ENCODE peak calls at places on chromosomes 12 and 14, in ten cellular contexts. M, K, D, G, B, T, S, Q, J and Z are unnamed samples.

GRCh38 chr12:106986135-106986534 is 811 bp downstream of the MTERF2 start:
- DNase-seq in G (no peak), S (no peak), T (no peak), J (no peak), K (no peak), Q (no peak), M (no peak), D (no peak), B (no peak), Z (no peak)

GRCh38 chr14:56202256-56202655 is 84.0 kb downstream of the PELI2 start:
- DNase-seq in S (no peak), G (no peak), M (no peak), J (no peak), K (no peak), D (no peak), Q (no peak), B (no peak), T (no peak), Z (no peak)

GRCh38 chr14:48325486-48325885 is 650.1 kb upstream of the MDGA2 start:
- DNase-seq in M (no peak), S (no peak), K (no peak), B (no peak), Q (no peak), T (no peak), J (no peak), G (no peak), D (no peak), Z (no peak)

GRCh38 chr12:119206348-119207075 is 27.8 kb downstream of the HSPB8 start:
- DNase-seq in K (no peak), Q (no peak), G (no peak), S (no peak), D (no peak), B (no peak), T (no peak), M (no peak), J (no peak), Z (no peak)

GRCh38 chr12:78087363-78087675 is 256.6 kb downstream of the NAV3 start:
- DNase-seq in S (no peak), D (no peak), K (no peak), Q (no peak), T (no peak), J (no peak), M (no peak), B (no peak), G (no peak), Z (no peak)

GRCh38 chr12:49332441-49332861 is 4.5 kb downstream of the C1QL4 start:
- DNase-seq in J (no peak), M (no peak), D (no peak), K (peak; percentile 13), S (no peak), T (no peak), G (no peak), B (peak; percentile 53), Q (no peak), Z (no peak)

GRCh38 chr12:9741726-9742125 is 8.8 kb upstream of the CLECL1 start:
- DNase-seq in G (no peak), Q (peak; percentile 80), M (peak; percentile 67), J (no peak), B (no peak), T (no peak), D (no peak), K (no peak), S (no peak), Z (no peak)

GRCh38 chr12:93908846-93909592 is 231.8 kb downstream of the CRADD start:
- DNase-seq in K (no peak), Q (no peak), B (no peak), T (peak; percentile 34), M (peak; percentile 51), D (no peak), S (no peak), G (no peak), J (no peak), Z (no peak)

GRCh38 chr12:68231229-68231628 is 5.6 kb upstream of the IL26 start:
- DNase-seq in G (no peak), J (no peak), Q (no peak), S (no peak), M (no peak), B (no peak), T (no peak), K (no peak), D (no peak), Z (no peak)

GRCh38 chr12:62767506-62767905 is 167.4 kb downstream of the PPM1H start:
- DNase-seq in D (no peak), K (no peak), T (no peak), J (no peak), G (no peak), B (no peak), Q (no peak), M (no peak), S (no peak), Z (no peak)

DNA sequence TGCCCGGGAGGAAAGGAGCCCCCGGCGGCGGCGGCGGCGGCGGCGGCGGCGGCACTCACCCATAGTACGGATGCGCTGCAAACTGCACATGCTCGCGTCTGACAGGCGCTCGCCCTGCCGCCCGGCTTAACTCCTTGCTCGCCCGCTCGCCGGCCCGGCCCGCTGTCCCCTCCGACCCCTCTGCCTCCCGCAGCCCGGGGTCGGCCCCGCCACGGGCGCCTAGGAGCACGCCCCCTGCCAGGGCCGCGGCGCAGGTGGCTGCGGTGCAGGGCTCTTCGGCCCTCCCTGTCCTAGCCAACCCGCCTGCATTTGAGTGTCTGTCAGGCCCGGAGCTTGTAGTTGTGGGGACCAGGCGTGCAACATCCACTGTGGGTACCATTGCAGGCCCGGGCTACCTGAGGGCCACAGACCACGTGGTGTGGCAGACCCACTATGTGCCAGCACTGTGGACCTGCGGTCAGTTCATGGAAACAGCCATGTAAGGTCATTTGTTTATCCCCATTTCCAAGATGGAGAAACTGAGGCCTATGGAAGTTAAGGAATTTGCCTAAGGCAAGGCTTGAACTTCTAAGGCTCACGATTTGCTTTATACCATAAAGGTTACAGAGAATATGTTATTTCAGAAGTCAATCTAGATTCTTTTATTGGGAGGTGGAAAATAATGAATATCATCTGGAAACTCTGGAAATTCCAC is 17.6 kb upstream of the PLEKHH1 start:
- DNase-seq in M (no peak), T (peak; percentile 38), Q (peak; percentile 88), D (peak; percentile 34), G (no peak), B (peak; percentile 60), J (no peak), K (peak; percentile 62), S (no peak), Z (no peak)
- H3K27ac ChIP-seq in M (peak overlapping the region; percentile 82), T (peak overlapping the region; percentile 87), Q (peak overlapping the region; percentile 93), D (peak overlapping the region; percentile 85), G (no peak overlapping the region), B (no peak overlapping the region), J (no peak overlapping the region), K (peak overlapping the region; percentile 74), S (no peak overlapping the region), Z (peak overlapping the region; percentile 68)

GRCh38 chr12:104925501-104925900 is 32.6 kb downstream of the SLC41A2 start:
- DNase-seq in M (no peak), Q (no peak), G (no peak), S (no peak), J (no peak), B (no peak), D (no peak), T (no peak), K (no peak), Z (no peak)

DNA sequence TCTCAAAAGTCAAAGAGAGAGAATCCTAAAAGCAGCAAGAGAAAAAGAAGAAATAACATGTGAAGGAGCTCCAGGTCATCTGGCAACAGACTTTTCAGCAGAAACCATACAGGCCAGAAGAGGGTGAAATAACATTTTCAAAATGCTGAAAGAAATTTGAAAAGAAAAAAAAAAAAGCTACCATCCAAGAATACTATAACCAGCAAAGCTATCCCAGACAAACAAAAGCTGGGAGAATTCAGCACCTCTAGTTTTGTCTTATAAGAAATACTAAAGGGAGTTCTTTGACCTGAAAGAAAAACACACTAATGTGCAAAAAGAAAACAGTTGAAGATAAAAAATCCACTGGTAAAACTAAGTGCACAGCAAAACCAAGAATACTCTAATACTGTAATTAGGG is 36.8 kb downstream of the SLC41A2 start:
- DNase-seq in G (no peak), S (no peak), K (no peak), B (no peak), Q (no peak), M (no peak), T (no peak), J (no peak), D (no peak), Z (no peak)
- TF ChIP-seq POLR2A in G (no peak), S (no peak), K (no peak), B (no peak), Q (no peak), M (no peak), T (no peak), J (no peak), D (no peak), Z (no peak)

GRCh38 chr12:125180144-125180543 is 114.9 kb downstream of the AACS start:
- DNase-seq in G (no peak), M (no peak), S (no peak), B (no peak), T (no peak), D (no peak), J (no peak), Q (no peak), K (no peak), Z (no peak)

GRCh38 chr12:125178222-125178621 is 113.0 kb downstream of the AACS start:
- DNase-seq in J (no peak), B (no peak), M (no peak), G (no peak), K (no peak), T (no peak), Q (no peak), S (no peak), D (no peak), Z (no peak)

GRCh38 chr12:125184213-125184952 is 119.1 kb downstream of the AACS start:
- DNase-seq in B (no peak), Q (no peak), T (no peak), J (no peak), K (no peak), S (no peak), G (no peak), D (no peak), M (no peak), Z (no peak)

GRCh38 chr12:125183187-125184067 is 118.2 kb downstream of the AACS start:
- DNase-seq in D (peak; percentile 82), S (peak; percentile 68), B (peak; percentile 78), G (peak; percentile 34), Q (peak; percentile 92), M (peak; percentile 80), T (peak; percentile 80), J (peak; percentile 75), K (peak; percentile 89), Z (peak; percentile 93)

DNA sequence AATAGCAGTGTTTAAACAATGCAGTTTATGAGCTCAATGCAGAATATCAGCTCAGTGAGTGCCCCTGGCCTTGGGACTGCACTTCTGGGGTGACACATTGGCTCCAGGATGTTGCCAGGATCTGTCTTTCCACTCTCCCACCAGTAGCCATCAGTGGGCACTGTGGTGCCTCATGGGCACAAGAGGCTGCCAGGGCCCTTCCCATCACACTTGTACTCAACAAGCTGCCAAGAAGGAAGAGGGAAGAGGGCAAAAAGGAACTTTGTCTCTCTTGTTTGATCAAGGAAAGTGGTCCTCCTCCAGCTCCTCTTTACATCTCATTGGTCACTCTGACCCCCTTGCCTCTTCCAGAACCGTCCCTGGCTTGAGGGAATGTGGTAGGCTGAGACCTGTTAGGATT is 115.9 kb downstream of the AACS start:
- DNase-seq in J (no peak), Q (no peak), G (no peak), B (no peak), M (no peak), K (no peak), S (no peak), T (no peak), D (no peak), Z (no peak)
- H3K27me3 ChIP-seq in J (no peaks in the 10 kb centered on the region), Q (peaks cover 96% of the 10 kb centered on the region), G (no peaks in the 10 kb centered on the region), B (peaks cover 50% of the 10 kb centered on the region), M (peaks cover 55% of the 10 kb centered on the region), K (no peaks in the 10 kb centered on the region), S (no peaks in the 10 kb centered on the region), T (peaks cover 15% of the 10 kb centered on the region), D (peaks cover 6% of the 10 kb centered on the region), Z (peaks cover 77% of the 10 kb centered on the region)

GRCh38 chr14:103526914-103527248 is 2.1 kb upstream of the TRMT61A start:
- DNase-seq in K (no peak), J (no peak), S (no peak), D (no peak), B (no peak), M (no peak), G (no peak), Q (no peak), T (no peak), Z (no peak)
- H3K27ac ChIP-seq in K (peak overlapping the region; percentile 97), J (no peak overlapping the region), S (peak overlapping the region; percentile 5), D (peak overlapping the region; percentile 89), B (no peak overlapping the region), M (peak overlapping the region; percentile 95), G (peak overlapping the region; percentile 86), Q (peak overlapping the region; percentile 89), T (peak overlapping the region; percentile 93), Z (peak overlapping the region; percentile 97)